ENCODE peak calls at places on chromosomes 11 and 22, in four cellular contexts. J is GM23248, R is nephron progenitor cell, S is left colon. O is an unnamed sample.

GRCh38 chr11:65899356-65900124 is 648 bp downstream of the FOSL1 start:
- DNase-seq in J (peak), S (no peak), R (peak), O (no peak)

GRCh38 chr22:45129703-45130524 is 33.8 kb upstream of the NUP50 start:
- DNase-seq in R (no peak), S (no peak), J (no peak), O (peak)

GRCh38 chr22:26890870-26891269 is 233.5 kb downstream of the MIAT start:
- DNase-seq in R (no peak), S (no peak), J (no peak), O (peak)

GRCh38 chr22:47366026-47366767 is 603.7 kb downstream of the TBC1D22A start:
- DNase-seq in J (no peak), R (no peak), S (no peak), O (no peak)

GRCh38 chr11:94731921-94732601 is 36.1 kb upstream of the AMOTL1 start:
- DNase-seq in J (peak), R (no peak), S (no peak), O (peak)

GRCh38 chr11:469684-470667 is 19.9 kb downstream of the PTDSS2 start:
- DNase-seq in J (peak), S (peak), R (no peak), O (peak)

GRCh38 chr11:8338138-8338537 is 74.5 kb upstream of the LMO1 start:
- DNase-seq in J (peak), S (no peak), R (peak), O (peak)

GRCh38 chr22:22770280-22770871 is 117.2 kb upstream of the IGLL5 start:
- DNase-seq in S (peak), R (peak), J (peak), O (peak)

GRCh38 chr22:45240137-45240809 is 421 bp downstream of the KIAA0930 start:
- DNase-seq in R (peak), J (peak), S (peak), O (peak)

GRCh38 chr11:76217653-76218160 is 11.4 kb upstream of the WNT11 start:
- DNase-seq in S (no peak), R (no peak), J (no peak), O (no peak)

GRCh38 chr11:134863294-134863693 is 451.3 kb upstream of the B3GAT1 start:
- DNase-seq in R (no peak), S (no peak), J (no peak), O (no peak)

GRCh38 chr11:64056213-64056785 is 20.6 kb downstream of the FLRT1 start:
- DNase-seq in R (peak), J (no peak), S (no peak), O (no peak)

GRCh38 chr22:50445071-50445879 is 29.6 kb downstream of the SBF1 start:
- DNase-seq in R (no peak), J (no peak), S (no peak), O (no peak)

GRCh38 chr22:19522190-19522880 is 1.9 kb downstream of the CLDN5 start:
- DNase-seq in J (no peak), S (no peak), R (no peak), O (no peak)